ENCODE peak calls at places on chromosomes 4 and X, in five cellular contexts. T, B, O, K and H are unnamed samples.

GRCh38 chrX:3320471-3321046 is 25.9 kb downstream of the MXRA5 start:
- DNase-seq in T (no peak), B (no peak), O (no peak), K (no peak), H (no peak)

GRCh38 chr4:128757712-128758111 is 51.8 kb upstream of the JADE1 start:
- DNase-seq in T (peak; percentile 46), B (no peak), O (no peak), K (no peak), H (no peak)

GRCh38 chr4:87633239-87633638 is 16.8 kb upstream of the DMP1 start:
- DNase-seq in T (no peak), B (no peak), O (peak; percentile 62), K (no peak), H (no peak)

GRCh38 chr4:25993564-25994185 is 79.7 kb downstream of the SMIM20 start:
- DNase-seq in T (no peak), B (peak; percentile 70), O (no peak), K (peak; percentile 13), H (no peak)

GRCh38 chrX:22674947-22675346 is 324.8 kb upstream of the DDX53 start:
- DNase-seq in T (no peak), B (no peak), O (no peak), K (no peak), H (no peak)

GRCh38 chr4:39037491-39037825 is 5.2 kb upstream of the TMEM156 start:
- DNase-seq in T (no peak), B (no peak), O (peak; percentile 59), K (peak; percentile 33), H (peak; percentile 72)

GRCh38 chr4:22315643-22316042 is 200.2 kb downstream of the ADGRA3 start:
- DNase-seq in T (no peak), B (no peak), O (no peak), K (peak; percentile 7), H (no peak)

GRCh38 chr4:86054676-86055075 is 305.2 kb downstream of the MAPK10 start:
- DNase-seq in T (no peak), B (no peak), O (no peak), K (no peak), H (no peak)

GRCh38 chr4:44670466-44671199 is 7.6 kb upstream of the GUF1 start:
- DNase-seq in T (no peak), B (no peak), O (no peak), K (no peak), H (no peak)

GRCh38 chr4:186104114-186104894 is at the start of gene FAM149A:
- DNase-seq in T (peak; percentile 92), B (no peak), O (no peak), K (no peak), H (no peak)

GRCh38 chr4:47817275-47817674 is 20.6 kb downstream of the CORIN start:
- DNase-seq in T (peak; percentile 33), B (no peak), O (no peak), K (no peak), H (no peak)

GRCh38 chrX:42725196-42725595 is 52.8 kb downstream of the PPP1R2C start:
- DNase-seq in T (no peak), B (no peak), O (no peak), K (no peak), H (no peak)

GRCh38 chr4:37453361-37454262 is 209.1 kb downstream of the NWD2 start:
- DNase-seq in T (peak; percentile 89), B (peak; percentile 63), O (peak; percentile 39), K (peak; percentile 62), H (no peak)

GRCh38 chr4:109655396-109655795 is 47.8 kb downstream of the CASP6 start:
- DNase-seq in T (no peak), B (no peak), O (no peak), K (no peak), H (no peak)

GRCh38 chr4:71878388-71878787 is 94.5 kb upstream of the GC start:
- DNase-seq in T (no peak), B (no peak), O (no peak), K (no peak), H (no peak)

GRCh38 chr4:125705681-125706080 is 390.9 kb downstream of the FAT4 start:
- DNase-seq in T (no peak), B (no peak), O (peak; percentile 54), K (no peak), H (no peak)

GRCh38 chr4:175450446-175450845 is 361.6 kb downstream of the GPM6A start:
- DNase-seq in T (no peak), B (no peak), O (no peak), K (no peak), H (no peak)

GRCh38 chr4:173777921-173778320 is 247.9 kb upstream of the HAND2 start:
- DNase-seq in T (no peak), B (no peak), O (no peak), K (no peak), H (no peak)

GRCh38 chrX:46551494-46552128 is 6.4 kb upstream of the ZNF674 start:
- DNase-seq in T (no peak), B (no peak), O (no peak), K (peak; percentile 19), H (peak; percentile 65)

GRCh38 chr4:153534792-153535629 is 68.9 kb downstream of the TMEM131L start:
- DNase-seq in T (no peak), B (no peak), O (no peak), K (no peak), H (no peak)
- H3K4me1 ChIP-seq in T (peaks cover 86% of the 10 kb centered on the region), B (peaks cover 13% of the 10 kb centered on the region), O (peaks cover 22% of the 10 kb centered on the region), K (no peaks in the 10 kb centered on the region), H (peaks cover 24% of the 10 kb centered on the region)

GRCh38 chr4:6992728-6993655 is 50.2 kb upstream of the TADA2B start:
- DNase-seq in T (peak; percentile 44), B (no peak), O (no peak), K (peak; percentile 38), H (no peak)
- H3K4me1 ChIP-seq in T (peaks cover 37% of the 10 kb centered on the region), B (peaks cover 19% of the 10 kb centered on the region), O (peaks cover 21% of the 10 kb centered on the region), K (peaks cover 44% of the 10 kb centered on the region), H (peaks cover 7% of the 10 kb centered on the region)

GRCh38 chr4:181823645-181824044 is 419.6 kb upstream of the TENM3 start:
- DNase-seq in T (no peak), B (no peak), O (no peak), K (no peak), H (no peak)
- H3K4me1 ChIP-seq in T (peaks cover 21% of the 10 kb centered on the region), B (no peaks in the 10 kb centered on the region), O (no peaks in the 10 kb centered on the region), K (no peaks in the 10 kb centered on the region), H (peaks cover 11% of the 10 kb centered on the region)

DNA sequence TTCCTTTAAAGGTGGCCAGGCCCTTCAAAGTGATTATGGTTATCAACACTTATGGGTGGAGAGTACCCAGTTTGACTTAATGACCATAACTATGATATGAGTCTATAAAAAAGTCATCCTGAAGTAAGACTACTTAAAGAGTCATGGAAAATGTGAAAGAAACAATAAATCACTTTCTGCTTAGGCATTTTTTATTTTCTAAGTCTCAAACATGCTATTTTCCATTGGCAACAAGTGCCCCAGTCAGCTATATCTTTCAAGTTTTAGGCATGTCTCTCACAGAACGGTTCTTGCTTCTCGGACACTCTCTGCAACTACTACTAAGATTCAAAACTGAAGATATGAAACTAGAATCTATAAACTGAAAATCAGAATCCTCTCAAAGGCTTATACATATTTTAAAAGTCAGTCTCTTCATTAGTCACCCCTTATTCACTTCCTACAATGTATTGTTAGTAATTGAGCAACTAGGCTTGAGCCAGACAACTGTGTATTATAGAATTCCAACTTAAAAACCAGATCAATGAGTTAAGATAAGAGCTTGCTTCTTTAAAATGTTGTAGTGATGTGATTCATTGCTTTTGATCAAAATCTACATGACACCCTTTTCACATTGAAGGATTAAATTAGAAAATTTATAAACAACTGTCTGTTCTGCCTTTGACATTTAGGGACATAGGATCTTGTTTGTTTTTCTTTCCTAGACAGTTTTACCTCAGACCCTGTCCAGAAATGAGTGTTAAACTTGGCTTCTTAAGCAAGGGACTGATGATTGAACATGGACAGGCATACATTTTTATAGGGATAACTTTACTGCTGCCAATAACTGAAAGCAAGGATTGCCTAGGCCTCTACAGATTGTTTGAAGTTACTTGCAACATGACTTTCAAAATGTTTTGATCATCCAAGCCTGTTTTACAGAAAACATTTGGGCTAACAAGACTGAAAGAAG is 2.9 kb downstream of the ANTXR2 start:
- DNase-seq in T (no peak), B (no peak), O (peak; percentile 17), K (peak; percentile 17), H (no peak)
- H3K4me1 ChIP-seq in T (peaks cover 19% of the 10 kb centered on the region), B (peaks cover 28% of the 10 kb centered on the region), O (peaks cover 36% of the 10 kb centered on the region), K (peaks cover 47% of the 10 kb centered on the region), H (peaks cover 24% of the 10 kb centered on the region)